ENCODE peak calls at places on chromosome 2, in nine cellular contexts. Q, S, W, P, T, X, L, H and U are unnamed samples.

GRCh38 chr2:238382381-238382781 is 44.3 kb upstream of the ASB1 start:
- DNase-seq in Q (no peak), S (no peak), W (no peak), P (no peak), T (no peak), X (no peak), L (no peak), H (no peak), U (no peak)

GRCh38 chr2:145538661-145539319 is 1018.9 kb upstream of the ZEB2 start:
- DNase-seq in Q (no peak), S (no peak), W (no peak), P (no peak), T (no peak), X (no peak), L (no peak), H (no peak), U (no peak)

GRCh38 chr2:36246320-36246990 is 109.1 kb upstream of the CRIM1 start:
- DNase-seq in Q (no peak), S (no peak), W (no peak), P (no peak), T (no peak), X (no peak), L (peak; percentile 81), H (no peak), U (no peak)

GRCh38 chr2:133674433-133675331 is 106.4 kb upstream of the NCKAP5 start:
- DNase-seq in Q (peak; percentile 58), S (peak; percentile 84), W (peak; percentile 41), P (no peak), T (peak; percentile 63), X (peak; percentile 67), L (no peak), H (peak; percentile 5), U (no peak)

GRCh38 chr2:130764821-130765115 is 9.4 kb downstream of the AMER3 start:
- DNase-seq in Q (no peak), S (no peak), W (no peak), P (no peak), T (no peak), X (no peak), L (no peak), H (no peak), U (no peak)

GRCh38 chr2:232901711-232902578 is 31.9 kb downstream of the SNORC start:
- DNase-seq in Q (peak; percentile 91), S (no peak), W (peak; percentile 42), P (no peak), T (no peak), X (no peak), L (no peak), H (no peak), U (no peak)

GRCh38 chr2:26274058-26274613 is 29.4 kb downstream of the HADHB start:
- DNase-seq in Q (peak; percentile 99), S (no peak), W (no peak), P (no peak), T (peak; percentile 68), X (peak; percentile 81), L (no peak), H (no peak), U (no peak)

GRCh38 chr2:393711-394696 is 106.1 kb upstream of the ALKAL2 start:
- DNase-seq in Q (peak; percentile 56), S (peak; percentile 13), W (peak; percentile 39), P (no peak), T (no peak), X (no peak), L (peak; percentile 77), H (peak; percentile 39), U (peak; percentile 49)

GRCh38 chr2:193837368-193837767 is 1642.6 kb upstream of the TMEFF2 start:
- DNase-seq in Q (no peak), S (no peak), W (no peak), P (no peak), T (no peak), X (no peak), L (no peak), H (no peak), U (no peak)

GRCh38 chr2:108916397-108917077 is 72.5 kb downstream of the EDAR start:
- DNase-seq in Q (no peak), S (no peak), W (no peak), P (no peak), T (no peak), X (no peak), L (no peak), H (no peak), U (peak; percentile 9)